ENCODE peak calls at places on chromosomes 6 and 20, in six cellular contexts. E is stomach, P is thyroid gland, L is body of pancreas, Z is transverse colon, G is adrenal gland. X is an unnamed sample.

GRCh38 chr6:84553527-84553926 is 210.9 kb downstream of the TBX18 start:
- DNase-seq in P (no peak), L (no peak), Z (no peak), G (no peak), E (no peak), X (no peak)

GRCh38 chr6:39388526-39389371 is 66.2 kb upstream of the KCNK16 start:
- DNase-seq in P (no peak), Z (no peak), G (no peak), E (no peak), L (no peak), X (no peak)

GRCh38 chr6:113927001-113927400 is 43.9 kb downstream of the HDAC2 start:
- DNase-seq in E (no peak), L (no peak), Z (no peak), P (no peak), G (no peak), X (no peak)

GRCh38 chr6:53230775-53231467 is 82.3 kb upstream of the GCM1 start:
- DNase-seq in G (no peak), E (no peak), P (no peak), L (no peak), Z (no peak), X (no peak)

GRCh38 chr6:52598123-52598823 is 21.4 kb upstream of the TRAM2 start:
- DNase-seq in P (peak), Z (peak), E (peak), L (peak), G (peak), X (no peak)

GRCh38 chr20:37345339-37346231 is at the start of gene SRC:
- DNase-seq in Z (peak), P (peak), G (peak), L (peak), E (peak), X (peak)

GRCh38 chr6:75421316-75422023 is 72.1 kb downstream of the FILIP1 start:
- DNase-seq in G (no peak), L (no peak), P (no peak), Z (no peak), E (no peak), X (no peak)

GRCh38 chr6:128605961-128606360 is 85.6 kb upstream of the PTPRK start:
- DNase-seq in P (no peak), Z (no peak), L (no peak), E (no peak), G (no peak), X (no peak)

GRCh38 chr20:63337786-63338420 is 23.2 kb downstream of the CHRNA4 start:
- DNase-seq in E (no peak), G (no peak), L (no peak), Z (no peak), P (no peak), X (no peak)

GRCh38 chr6:117473401-117473800 is 9.1 kb upstream of the DCBLD1 start:
- DNase-seq in L (no peak), P (no peak), G (no peak), E (no peak), Z (no peak), X (no peak)

GRCh38 chr6:151549790-151550189 is 56.0 kb downstream of the CCDC170 start:
- DNase-seq in P (no peak), L (no peak), E (no peak), Z (no peak), G (no peak), X (no peak)

GRCh38 chr20:2741463-2741862 is 48.9 kb downstream of the EBF4 start:
- DNase-seq in Z (no peak), G (no peak), P (no peak), E (no peak), L (no peak), X (no peak)

GRCh38 chr20:40956503-40956902 is 72.1 kb upstream of the TOP1 start:
- DNase-seq in Z (no peak), L (peak), E (peak), P (no peak), G (no peak), X (no peak)

GRCh38 chr6:35603326-35604202 is 85.2 kb downstream of the FKBP5 start:
- DNase-seq in L (peak), P (no peak), G (no peak), E (no peak), Z (no peak), X (no peak)

GRCh38 chr6:81838031-81838430 is 85.5 kb upstream of the TENT5A start:
- DNase-seq in Z (no peak), L (no peak), E (no peak), G (no peak), P (no peak), X (no peak)

GRCh38 chr6:89941031-89941775 is 46.9 kb downstream of the GJA10 start:
- DNase-seq in G (no peak), L (peak), Z (peak), P (no peak), E (peak), X (no peak)

GRCh38 chr6:73443555-73443954 is 8.5 kb downstream of the CGAS start:
- DNase-seq in Z (no peak), P (no peak), G (no peak), L (no peak), E (no peak), X (no peak)

GRCh38 chr6:53741417-53741816 is 53.4 kb upstream of the LRRC1 start:
- DNase-seq in L (no peak), P (no peak), G (no peak), Z (no peak), E (no peak), X (no peak)

GRCh38 chr20:53706511-53707031 is 112.9 kb upstream of the ZNF217 start:
- DNase-seq in Z (no peak), E (no peak), P (no peak), L (no peak), G (no peak), X (no peak)

GRCh38 chr20:48942730-48943129 is 21.2 kb downstream of the ARFGEF2 start:
- DNase-seq in G (no peak), Z (no peak), E (no peak), P (no peak), L (no peak), X (no peak)

GRCh38 chr6:113055998-113056397 is 708.9 kb downstream of the RFPL4B start:
- DNase-seq in Z (no peak), L (no peak), E (no peak), G (no peak), P (no peak), X (no peak)

GRCh38 chr20:34045930-34046329 is 52.2 kb downstream of the RALY start:
- DNase-seq in E (peak), P (no peak), L (no peak), Z (no peak), G (no peak), X (no peak)

GRCh38 chr6:122393339-122393896 is 6.0 kb upstream of the HSF2 start:
- DNase-seq in L (no peak), P (no peak), Z (no peak), E (no peak), G (no peak), X (no peak)

GRCh38 chr6:23656257-23656731 is 469.7 kb upstream of the NRSN1 start:
- DNase-seq in Z (no peak), G (no peak), E (no peak), P (no peak), L (no peak), X (no peak)

GRCh38 chr20:23995905-23996666 is 7.5 kb upstream of the GGTLC1 start:
- DNase-seq in Z (peak), G (peak), P (peak), L (peak), E (peak), X (no peak)

GRCh38 chr20:62768815-62769287 is 27.4 kb upstream of the MRGBP start:
- DNase-seq in P (peak), Z (peak), L (peak), G (peak), E (peak), X (peak)

GRCh38 chr20:60820149-60820548 is 431.9 kb upstream of the CDH4 start:
- DNase-seq in L (no peak), E (no peak), P (no peak), G (no peak), Z (no peak), X (no peak)

GRCh38 chr6:148760568-148761531 is 14.0 kb downstream of the UST start:
- DNase-seq in G (peak), E (peak), L (peak), P (peak), Z (peak), X (peak)

GRCh38 chr6:157328108-157328692 is 4.9 kb upstream of the TMEM242 start:
- DNase-seq in E (no peak), Z (no peak), G (no peak), L (no peak), P (no peak), X (no peak)

DNA sequence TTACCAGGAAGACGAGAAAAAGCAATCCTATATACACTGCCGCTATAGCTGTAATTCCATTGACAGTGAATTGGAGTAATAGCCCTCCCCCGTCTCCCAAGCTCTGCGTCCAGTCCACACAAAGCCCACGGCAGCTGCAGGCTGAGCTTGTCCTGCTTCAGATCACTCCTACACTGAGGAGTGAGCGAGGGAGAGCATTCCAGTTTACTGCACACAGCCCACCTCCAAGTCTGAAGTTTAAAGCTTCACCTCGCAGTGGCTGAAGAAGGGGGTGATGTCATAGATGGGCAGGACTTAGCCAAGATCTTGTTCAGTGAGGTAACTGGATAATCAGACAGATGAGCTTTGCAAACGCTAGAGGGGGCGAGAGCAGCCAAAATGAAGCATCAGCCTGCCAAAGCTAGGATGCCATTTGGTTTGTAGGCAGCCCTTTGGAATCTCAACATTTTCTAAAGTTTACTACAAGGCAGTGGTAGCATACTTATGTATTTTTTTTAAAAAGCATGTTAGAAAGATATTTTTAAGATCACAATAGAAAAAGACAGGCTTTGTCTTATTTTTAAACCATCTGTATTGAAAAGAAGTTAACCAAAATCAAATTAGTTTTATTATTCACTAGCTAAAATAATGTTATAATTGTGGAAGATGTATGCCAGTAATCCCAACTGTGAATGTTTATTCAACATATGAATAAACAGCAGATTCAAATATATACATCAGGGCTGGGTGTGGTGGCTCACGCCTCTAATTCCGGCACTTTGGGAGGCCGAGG is at the start of gene FLRT3:
- DNase-seq in Z (peak), E (peak), G (peak), P (peak), L (peak), X (peak)
- TF ChIP-seq POLR2A in Z (peak), E (no peak), G (peak), P (peak), L (peak), X (no peak)

GRCh38 chr6:7249946-7250643 is 62.9 kb downstream of the SSR1 start:
- DNase-seq in G (no peak), E (no peak), Z (no peak), P (no peak), L (no peak), X (peak)

GRCh38 chr6:7250812-7251211 is 62.2 kb downstream of the SSR1 start:
- DNase-seq in G (no peak), P (no peak), L (no peak), E (no peak), Z (no peak), X (no peak)

GRCh38 chr6:7254980-7255825 is 57.8 kb downstream of the SSR1 start:
- DNase-seq in P (peak), G (no peak), Z (no peak), L (peak), E (no peak), X (no peak)

GRCh38 chr6:7251861-7252260 is 61.1 kb downstream of the SSR1 start:
- DNase-seq in L (no peak), P (no peak), E (no peak), G (no peak), Z (no peak), X (no peak)

DNA sequence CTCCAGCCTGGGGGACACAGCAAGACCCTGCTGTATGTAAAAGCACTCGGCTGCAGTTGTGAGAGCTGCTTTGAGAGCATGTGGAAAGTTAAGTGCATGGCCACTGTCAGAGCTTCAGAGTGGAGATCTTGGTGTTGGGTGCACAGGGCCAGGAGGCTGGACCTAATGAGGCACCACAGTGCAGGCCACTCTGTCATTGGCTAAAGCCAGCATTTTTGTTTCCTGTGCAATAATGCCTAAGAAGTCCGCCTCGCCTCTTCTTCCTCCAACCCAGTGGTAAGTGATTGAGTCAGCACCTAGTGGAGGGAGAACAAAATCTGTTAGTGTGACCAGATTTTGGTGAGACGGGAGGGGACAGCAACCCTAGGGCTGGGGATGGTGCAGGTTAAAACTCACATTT is 60.6 kb downstream of the SSR1 start:
- DNase-seq in Z (no peak), L (peak), E (no peak), G (no peak), P (no peak), X (no peak)
- TF ChIP-seq POLR2A in Z (no peak), L (no peak), E (no peak), G (no peak), P (no peak), X (no peak)

GRCh38 chr20:44031822-44032582 is 117.3 kb downstream of the TOX2 start:
- DNase-seq in P (no peak), Z (no peak), L (no peak), G (no peak), E (no peak), X (no peak)
- TF ChIP-seq POLR2A in P (no peak), Z (no peak), L (no peak), G (no peak), E (no peak), X (no peak)

DNA sequence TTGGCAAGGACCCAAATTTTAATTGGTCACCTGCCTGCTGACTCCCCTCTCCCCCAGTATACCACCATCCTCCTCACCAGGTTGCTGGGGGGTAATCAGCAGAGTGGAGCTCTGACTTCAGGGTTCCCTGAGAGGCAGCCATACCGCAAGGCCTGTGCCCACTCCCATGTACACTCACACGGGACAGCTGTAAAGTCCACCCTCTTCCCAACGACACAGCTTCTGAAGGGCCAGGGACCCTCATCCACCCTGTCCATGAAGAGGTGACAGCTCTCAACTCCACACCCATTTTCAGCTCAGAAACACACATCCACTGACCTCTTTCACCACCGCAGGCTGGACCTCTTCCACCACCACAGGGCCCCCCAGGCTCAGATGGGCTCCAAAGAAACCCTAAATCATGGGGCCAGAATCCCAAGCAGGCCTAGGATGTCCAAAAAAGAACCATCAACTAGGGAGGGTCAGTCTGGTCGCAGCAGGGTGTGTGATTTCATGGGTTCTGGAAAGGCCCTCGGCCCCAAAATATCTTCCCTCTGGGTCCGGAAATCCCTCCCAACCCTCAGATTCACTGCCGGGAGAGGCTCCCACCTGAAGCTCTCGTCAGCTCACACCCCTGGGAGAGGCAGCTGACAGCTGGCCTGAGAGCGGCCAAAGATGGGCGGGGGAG is 29.9 kb downstream of the TFEB start:
- DNase-seq in G (no peak), E (no peak), Z (no peak), L (no peak), P (no peak), X (no peak)
- TF ChIP-seq POLR2A in G (no peak), E (no peak), Z (no peak), L (no peak), P (no peak), X (no peak)

DNA sequence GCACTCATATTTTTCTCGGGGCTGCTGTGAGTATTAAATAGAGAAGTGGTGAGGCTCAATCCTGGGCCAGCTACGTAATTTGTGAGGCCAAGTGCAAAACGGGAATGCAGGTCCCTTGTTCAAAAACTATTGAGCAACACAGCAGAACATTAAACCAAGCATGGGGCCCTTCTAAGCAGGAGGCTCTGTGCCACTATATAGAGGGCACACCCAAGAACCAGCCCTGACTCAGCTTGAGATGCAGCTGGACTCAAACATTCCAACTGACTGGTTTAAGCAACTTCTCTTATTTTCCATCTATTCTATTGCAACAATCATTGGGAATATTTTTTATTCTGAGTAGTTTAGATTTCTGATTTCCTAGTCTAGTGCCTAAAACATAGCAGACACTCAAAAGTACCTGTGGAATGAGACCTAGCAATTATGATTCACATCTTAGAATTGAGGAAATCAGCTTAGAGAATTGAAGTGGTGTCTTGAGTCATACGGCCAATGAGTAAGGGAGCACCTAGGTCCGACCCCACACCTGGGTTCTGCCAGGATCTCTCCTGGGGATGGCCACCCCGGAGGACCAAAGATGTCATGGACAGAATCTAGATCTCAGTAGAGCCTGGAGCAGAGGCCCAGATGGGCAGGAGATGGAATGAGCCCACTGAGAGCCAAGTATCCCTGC is 1.3 kb downstream of the SIRPB2 start:
- DNase-seq in L (peak), Z (no peak), P (no peak), E (no peak), G (no peak), X (no peak)
- TF ChIP-seq POLR2A in L (no peak), Z (peak), P (no peak), E (no peak), G (no peak), X (no peak)

GRCh38 chr6:33030245-33030644 is 20.9 kb upstream of the HLA-DOA start:
- DNase-seq in G (no peak), P (no peak), Z (no peak), L (no peak), E (no peak), X (no peak)

GRCh38 chr6:33028220-33028849 is 18.9 kb upstream of the HLA-DOA start:
- DNase-seq in E (no peak), G (no peak), P (no peak), Z (no peak), L (no peak), X (no peak)

GRCh38 chr6:33034554-33034953 is 25.2 kb upstream of the HLA-DOA start:
- DNase-seq in G (no peak), P (no peak), Z (no peak), E (no peak), L (no peak), X (no peak)

GRCh38 chr6:33029297-33030184 is 20.1 kb upstream of the HLA-DOA start:
- DNase-seq in Z (peak), L (peak), P (peak), E (peak), G (peak), X (no peak)
- TF ChIP-seq POLR2A in Z (peak), L (peak), P (no peak), E (no peak), G (no peak), X (no peak)

GRCh38 chr6:8005136-8005535 is 59.1 kb downstream of the BLOC1S5 start:
- DNase-seq in L (no peak), Z (no peak), P (no peak), E (no peak), G (no peak), X (no peak)
- TF ChIP-seq POLR2A in L (no peak), Z (no peak), P (no peak), E (no peak), G (no peak), X (no peak)

DNA sequence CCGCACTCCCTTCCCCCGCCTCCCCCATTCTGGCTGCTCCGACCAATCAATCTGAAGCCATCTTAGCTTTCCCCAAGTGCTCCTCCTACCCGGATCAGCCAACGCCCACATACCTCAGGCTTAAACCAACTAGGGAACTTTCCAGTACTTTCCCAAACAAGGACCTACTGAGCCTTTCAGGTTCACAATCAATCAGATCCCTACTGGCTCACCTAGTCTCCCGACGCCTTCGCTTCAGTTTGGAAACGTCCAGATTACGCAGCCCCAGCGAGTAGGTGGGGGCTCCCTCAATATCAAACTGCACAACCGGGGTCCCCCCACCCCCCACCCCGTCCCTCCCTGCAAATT is 432 bp downstream of the HSPA1L start:
- DNase-seq in Z (peak), E (peak), L (peak), P (peak), G (peak), X (peak)
- TF ChIP-seq POLR2A in Z (peak), E (no peak), L (no peak), P (peak), G (no peak), X (peak)